ENCODE peak calls at places on chromosomes 11 and 22, in four cellular contexts. One of them, this sample, is unnamed.

GRCh38 chr11:19027829-19028595 is 32.5 kb downstream of the MRGPRX2 start:
- DNase-seq in GM12878: no peak
- DNase-seq in K562: no peak
- DNase-seq in HepG2: peak; percentile 29
- DNase-seq in this sample: no peak

GRCh38 chr11:121512468-121513465 is 60.0 kb upstream of the SORL1-AS1 start:
- DNase-seq in GM12878: no peak
- DNase-seq in HepG2: no peak
- DNase-seq in K562: no peak
- DNase-seq in this sample: no peak

GRCh38 chr11:97722065-97722464 is 1298.7 kb upstream of the CNTN5 start:
- DNase-seq in K562: no peak
- DNase-seq in GM12878: no peak
- DNase-seq in HepG2: peak; percentile 24
- DNase-seq in this sample: no peak

GRCh38 chr22:27299181-27300085 is 502.1 kb downstream of the MN1 start:
- DNase-seq in HepG2: no peak
- DNase-seq in GM12878: no peak
- DNase-seq in K562: peak; percentile 17
- DNase-seq in this sample: no peak

GRCh38 chr11:14082338-14082737 is 119.8 kb downstream of the SPON1 start:
- DNase-seq in HepG2: no peak
- DNase-seq in GM12878: no peak
- DNase-seq in K562: no peak
- DNase-seq in this sample: no peak

GRCh38 chr11:94788396-94788795 is 20.2 kb downstream of the AMOTL1 start:
- DNase-seq in HepG2: no peak
- DNase-seq in K562: no peak
- DNase-seq in GM12878: no peak
- DNase-seq in this sample: no peak

GRCh38 chr11:1308745-1309497 is 511 bp downstream of the TOLLIP start:
- DNase-seq in HepG2: no peak
- DNase-seq in GM12878: no peak
- DNase-seq in K562: peak; percentile 14
- DNase-seq in this sample: no peak

GRCh38 chr11:38784164-38784563 is 2186.1 kb upstream of the RAG2 start:
- DNase-seq in K562: no peak
- DNase-seq in GM12878: no peak
- DNase-seq in HepG2: no peak
- DNase-seq in this sample: no peak

GRCh38 chr22:20268350-20269012 is 363 bp upstream of the RTN4R start:
- DNase-seq in HepG2: peak; percentile 8
- DNase-seq in K562: peak; percentile 93
- DNase-seq in GM12878: no peak
- DNase-seq in this sample: peak; percentile 85

GRCh38 chr22:21014202-21015050 is 539 bp upstream of the P2RX6 start:
- DNase-seq in GM12878: peak; percentile 43
- DNase-seq in HepG2: peak; percentile 78
- DNase-seq in K562: peak; percentile 100
- DNase-seq in this sample: peak; percentile 99

GRCh38 chr22:36286096-36286957 is 33.4 kb downstream of the APOL1 start:
- DNase-seq in HepG2: peak; percentile 52
- DNase-seq in GM12878: no peak
- DNase-seq in K562: peak; percentile 81
- DNase-seq in this sample: peak; percentile 96

GRCh38 chr11:105429421-105429965 is 180.4 kb upstream of the GRIA4 start:
- DNase-seq in HepG2: no peak
- DNase-seq in K562: no peak
- DNase-seq in GM12878: no peak
- DNase-seq in this sample: no peak

GRCh38 chr22:47094861-47095330 is 332.4 kb downstream of the TBC1D22A start:
- DNase-seq in K562: no peak
- DNase-seq in GM12878: no peak
- DNase-seq in HepG2: no peak
- DNase-seq in this sample: no peak

GRCh38 chr22:48299801-48300200 is 1527.9 kb downstream of the BRD1 start:
- DNase-seq in K562: no peak
- DNase-seq in GM12878: no peak
- DNase-seq in HepG2: no peak
- DNase-seq in this sample: no peak

GRCh38 chr11:2752204-2752772 is 52.5 kb upstream of the KCNQ1OT1 start:
- DNase-seq in HepG2: no peak
- DNase-seq in GM12878: no peak
- DNase-seq in K562: no peak
- DNase-seq in this sample: no peak

GRCh38 chr11:1705121-1706052 is 8.4 kb downstream of the KRTAP5-6 start:
- DNase-seq in K562: no peak
- DNase-seq in HepG2: no peak
- DNase-seq in GM12878: no peak
- DNase-seq in this sample: no peak

GRCh38 chr11:64534391-64534801 is 56.6 kb upstream of the SLC22A12 start:
- DNase-seq in K562: no peak
- DNase-seq in GM12878: no peak
- DNase-seq in HepG2: no peak
- DNase-seq in this sample: no peak

GRCh38 chr11:1403721-1404460 is 14.2 kb downstream of the BRSK2 start:
- DNase-seq in GM12878: no peak
- DNase-seq in HepG2: no peak
- DNase-seq in K562: no peak
- DNase-seq in this sample: no peak

GRCh38 chr22:38718414-38718813 is 12.7 kb downstream of the GTPBP1 start:
- DNase-seq in HepG2: peak; percentile 47
- DNase-seq in GM12878: no peak
- DNase-seq in K562: no peak
- DNase-seq in this sample: peak; percentile 76

GRCh38 chr11:73980001-73980960 is 2.4 kb downstream of the UCP2 start:
- DNase-seq in K562: peak; percentile 76
- DNase-seq in GM12878: peak; percentile 91
- DNase-seq in HepG2: peak; percentile 38
- DNase-seq in this sample: no peak

GRCh38 chr22:43698403-43698802 is 113.7 kb downstream of the EFCAB6 start:
- DNase-seq in K562: no peak
- DNase-seq in HepG2: no peak
- DNase-seq in GM12878: no peak
- DNase-seq in this sample: no peak

GRCh38 chr22:18023509-18024275 is 669 bp downstream of the MICAL3 start:
- DNase-seq in HepG2: no peak
- DNase-seq in K562: peak; percentile 42
- DNase-seq in GM12878: no peak
- DNase-seq in this sample: peak; percentile 87

GRCh38 chr22:31442768-31443489 is 43.5 kb downstream of the DRG1 start:
- DNase-seq in K562: no peak
- DNase-seq in GM12878: no peak
- DNase-seq in HepG2: no peak
- DNase-seq in this sample: no peak

GRCh38 chr11:130308059-130308458 is 6.7 kb downstream of the ZBTB44 start:
- DNase-seq in HepG2: no peak
- DNase-seq in GM12878: no peak
- DNase-seq in K562: no peak
- DNase-seq in this sample: no peak

GRCh38 chr11:10044618-10045017 is 249.4 kb downstream of the SBF2 start:
- DNase-seq in HepG2: peak; percentile 4
- DNase-seq in K562: no peak
- DNase-seq in GM12878: no peak
- DNase-seq in this sample: no peak

GRCh38 chr11:119615003-119615878 is 113.8 kb downstream of the NECTIN1 start:
- DNase-seq in HepG2: peak; percentile 83
- DNase-seq in K562: no peak
- DNase-seq in GM12878: peak; percentile 48
- DNase-seq in this sample: no peak

GRCh38 chr11:132396318-132396717 is 1025.9 kb downstream of the NTM start:
- DNase-seq in K562: no peak
- DNase-seq in HepG2: no peak
- DNase-seq in GM12878: no peak
- DNase-seq in this sample: no peak

GRCh38 chr11:47099213-47099917 is 77.3 kb downstream of the ARFGAP2 start:
- DNase-seq in HepG2: peak; percentile 76
- DNase-seq in K562: no peak
- DNase-seq in GM12878: no peak
- DNase-seq in this sample: no peak

GRCh38 chr11:102284008-102284407 is 33.3 kb upstream of the BIRC3 start:
- DNase-seq in K562: no peak
- DNase-seq in GM12878: no peak
- DNase-seq in HepG2: no peak
- DNase-seq in this sample: no peak

GRCh38 chr11:92536895-92537294 is 312.3 kb downstream of the FAT3 start:
- DNase-seq in K562: no peak
- DNase-seq in HepG2: no peak
- DNase-seq in GM12878: no peak
- DNase-seq in this sample: peak; percentile 16

GRCh38 chr11:65790902-65791650 is 4.2 kb downstream of the OVOL1 start:
- DNase-seq in GM12878: no peak
- DNase-seq in HepG2: no peak
- DNase-seq in K562: no peak
- DNase-seq in this sample: no peak

DNA sequence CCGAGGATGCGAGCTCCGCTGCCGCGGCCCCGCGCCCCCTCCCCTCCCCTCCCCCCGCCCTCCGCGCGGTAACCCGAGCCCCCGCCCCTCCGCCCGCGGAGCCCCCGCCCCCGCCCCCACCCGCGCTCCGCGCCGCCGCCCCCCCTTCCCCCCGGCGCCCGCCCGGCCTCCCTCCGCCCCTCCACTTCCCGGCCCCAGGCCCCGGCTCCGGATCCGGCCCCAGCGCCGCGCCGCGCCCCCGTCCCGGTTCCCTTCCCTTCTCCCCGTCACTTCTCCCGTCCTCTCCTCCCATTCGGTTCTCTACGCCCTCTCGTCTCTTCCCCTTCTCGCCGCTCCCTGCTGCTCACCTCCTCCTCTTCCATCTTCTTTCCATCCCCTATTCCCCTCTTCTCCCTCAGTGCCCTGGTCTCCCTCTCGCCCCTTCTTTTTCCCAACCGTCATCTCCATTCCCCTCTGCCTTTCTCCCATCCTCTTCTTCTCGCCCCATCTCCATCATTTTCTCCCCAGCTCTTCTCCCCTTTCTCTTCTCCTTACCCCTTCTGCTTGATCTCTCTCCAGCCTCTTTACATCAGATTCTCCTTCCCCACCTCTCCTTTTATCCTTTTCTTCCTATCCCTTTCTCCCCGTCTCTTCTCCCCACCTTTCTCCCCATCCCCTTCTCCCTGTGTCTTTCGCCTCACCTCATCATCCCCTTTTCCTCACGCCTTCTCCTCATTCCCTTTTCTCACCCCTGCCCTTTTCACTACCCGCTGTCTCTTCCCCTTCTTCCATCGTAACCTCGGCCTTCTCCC is at the start of gene DCHS1:
- DNase-seq in K562: no peak
- DNase-seq in HepG2: no peak
- DNase-seq in GM12878: no peak
- DNase-seq in this sample: peak; percentile 35
- TF ChIP-seq FOXM1 in K562: no peak
- TF ChIP-seq FOXM1 in HepG2: no peak
- TF ChIP-seq FOXM1 in GM12878: no peak
- TF ChIP-seq FOXM1 in this sample: no peak

GRCh38 chr11:34809191-34810106 is 106.7 kb downstream of the APIP start:
- DNase-seq in GM12878: no peak
- DNase-seq in HepG2: no peak
- DNase-seq in K562: peak; percentile 66
- DNase-seq in this sample: no peak
- TF ChIP-seq TARDBP in GM12878: no peak
- TF ChIP-seq TARDBP in HepG2: no peak
- TF ChIP-seq TARDBP in K562: no peak
- TF ChIP-seq TARDBP in this sample: no peak

GRCh38 chr11:35363246-35364100 is 55.9 kb downstream of the SLC1A2 start:
- DNase-seq in HepG2: no peak
- DNase-seq in K562: no peak
- DNase-seq in GM12878: no peak
- DNase-seq in this sample: no peak

GRCh38 chr11:35365395-35365794 is 54.0 kb downstream of the SLC1A2 start:
- DNase-seq in K562: no peak
- DNase-seq in GM12878: no peak
- DNase-seq in HepG2: no peak
- DNase-seq in this sample: no peak

GRCh38 chr11:35365961-35366360 is 53.4 kb downstream of the SLC1A2 start:
- DNase-seq in HepG2: no peak
- DNase-seq in GM12878: no peak
- DNase-seq in K562: no peak
- DNase-seq in this sample: no peak

GRCh38 chr11:35362571-35362980 is 56.8 kb downstream of the SLC1A2 start:
- DNase-seq in HepG2: no peak
- DNase-seq in GM12878: no peak
- DNase-seq in K562: no peak
- DNase-seq in this sample: no peak

DNA sequence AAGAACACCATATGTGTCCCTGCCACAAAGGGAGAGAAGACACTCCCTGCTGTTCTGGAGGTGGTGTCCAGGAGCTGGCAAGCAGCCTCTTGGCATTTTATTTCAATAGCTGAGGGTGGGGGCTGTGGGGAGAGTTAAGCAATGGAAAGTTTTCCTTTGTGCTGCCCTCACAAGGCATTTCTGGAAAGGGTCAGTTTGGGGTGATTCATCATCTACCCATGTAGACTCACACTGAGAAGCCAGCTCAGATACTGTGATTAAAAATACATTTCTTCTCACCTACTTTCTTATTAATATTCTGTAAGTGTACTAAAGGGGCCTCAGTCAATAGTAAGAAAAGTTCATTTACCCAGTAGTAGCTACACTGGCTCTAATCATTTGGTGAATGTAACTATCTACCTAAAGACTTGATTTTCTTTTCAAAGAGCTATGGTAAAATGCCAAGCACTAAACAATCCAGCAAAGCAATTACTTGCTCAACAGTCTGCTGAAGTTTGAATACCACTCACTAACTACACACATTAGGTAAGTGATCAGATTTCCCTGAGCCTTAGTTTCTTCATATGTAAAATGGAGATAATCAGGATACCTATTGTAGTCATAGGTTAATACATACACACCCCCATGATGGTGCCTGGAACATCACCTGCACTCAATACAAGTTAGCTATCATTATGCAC is 55.1 kb downstream of the SLC1A2 start:
- DNase-seq in GM12878: no peak
- DNase-seq in HepG2: no peak
- DNase-seq in K562: no peak
- DNase-seq in this sample: no peak
- TF ChIP-seq FOXM1 in GM12878: no peak
- TF ChIP-seq FOXM1 in HepG2: no peak
- TF ChIP-seq FOXM1 in K562: no peak
- TF ChIP-seq FOXM1 in this sample: no peak

DNA sequence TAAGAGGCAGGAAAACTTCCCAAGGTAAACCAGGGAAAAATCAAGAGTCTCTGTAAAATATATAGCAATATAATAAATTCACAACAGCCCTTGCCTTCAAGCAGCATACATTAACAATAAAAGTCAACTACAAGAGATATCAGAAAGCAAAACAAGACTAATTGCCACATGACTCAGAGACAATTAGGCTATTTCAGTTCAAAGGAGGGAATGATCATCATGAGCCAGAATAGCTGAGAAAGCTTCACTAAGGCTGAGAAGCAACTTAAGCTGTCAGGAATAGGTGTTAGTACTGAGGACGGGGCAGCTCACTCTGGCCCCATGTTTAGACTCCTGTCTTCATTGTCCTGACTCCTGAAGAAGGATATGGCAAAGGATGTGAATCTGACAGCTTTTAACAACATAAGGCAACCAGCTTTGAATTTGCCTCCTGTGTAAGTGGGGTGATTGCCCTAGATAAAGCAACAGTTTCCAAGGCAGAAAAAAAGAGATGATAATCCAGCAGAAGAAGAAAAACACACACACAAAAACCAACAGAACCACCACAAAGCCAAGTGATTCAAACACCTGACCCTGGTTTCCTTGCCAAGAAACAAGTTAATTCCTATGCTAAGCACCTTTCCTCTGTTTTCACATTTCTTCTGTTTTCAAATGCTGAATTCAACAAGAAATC is 60.8 kb downstream of the SIK3 start:
- DNase-seq in K562: no peak
- DNase-seq in GM12878: no peak
- DNase-seq in HepG2: no peak
- DNase-seq in this sample: no peak
- TF ChIP-seq TARDBP in K562: no peak
- TF ChIP-seq TARDBP in GM12878: no peak
- TF ChIP-seq TARDBP in HepG2: no peak
- TF ChIP-seq TARDBP in this sample: no peak

This sample was measured in HEK293T.